ENCODE peak calls at places on chromosomes 7 and 10, in five cellular contexts. One of them, this sample, is unnamed. For H3K9me3, the result is how much of the 10 kb centered on the place peaks cover.

GRCh38 chr7:131424219-131424822 is 96.6 kb downstream of the MKLN1 start:
- DNase-seq in ascending aorta: no peak
- DNase-seq in CD4-positive, alpha-beta T cell: no peak
- DNase-seq in body of pancreas: no peak
- DNase-seq in cardiac muscle cell: peak
- DNase-seq in this sample: no peak

GRCh38 chr7:11633325-11633724 is 198.7 kb downstream of the THSD7A start:
- DNase-seq in ascending aorta: no peak
- DNase-seq in CD4-positive, alpha-beta T cell: no peak
- DNase-seq in body of pancreas: no peak
- DNase-seq in cardiac muscle cell: no peak
- DNase-seq in this sample: no peak

GRCh38 chr10:118917701-118918100 is 111.8 kb upstream of the NANOS1 start:
- DNase-seq in ascending aorta: no peak
- DNase-seq in CD4-positive, alpha-beta T cell: no peak
- DNase-seq in body of pancreas: no peak
- DNase-seq in cardiac muscle cell: no peak
- DNase-seq in this sample: no peak

GRCh38 chr7:20153999-20154398 is 63.2 kb downstream of the MACC1 start:
- DNase-seq in ascending aorta: no peak
- DNase-seq in CD4-positive, alpha-beta T cell: no peak
- DNase-seq in body of pancreas: no peak
- DNase-seq in cardiac muscle cell: no peak
- DNase-seq in this sample: no peak

GRCh38 chr7:2794836-2795636 is 49.1 kb downstream of the GNA12 start:
- DNase-seq in ascending aorta: no peak
- DNase-seq in CD4-positive, alpha-beta T cell: no peak
- DNase-seq in body of pancreas: no peak
- DNase-seq in cardiac muscle cell: no peak
- DNase-seq in this sample: peak

GRCh38 chr7:73828107-73828803 is 2.5 kb upstream of the CLDN4 start:
- DNase-seq in ascending aorta: no peak
- DNase-seq in CD4-positive, alpha-beta T cell: no peak
- DNase-seq in body of pancreas: no peak
- DNase-seq in cardiac muscle cell: peak
- DNase-seq in this sample: peak

GRCh38 chr10:98331888-98332287 is 63.9 kb upstream of the LOXL4 start:
- DNase-seq in ascending aorta: no peak
- DNase-seq in CD4-positive, alpha-beta T cell: no peak
- DNase-seq in body of pancreas: no peak
- DNase-seq in cardiac muscle cell: no peak
- DNase-seq in this sample: no peak

GRCh38 chr7:70347880-70348279 is 749.6 kb downstream of the AUTS2 start:
- DNase-seq in ascending aorta: no peak
- DNase-seq in CD4-positive, alpha-beta T cell: no peak
- DNase-seq in body of pancreas: no peak
- DNase-seq in cardiac muscle cell: no peak
- DNase-seq in this sample: no peak

GRCh38 chr10:12483996-12484944 is 134.9 kb downstream of the CAMK1D start:
- DNase-seq in ascending aorta: no peak
- DNase-seq in CD4-positive, alpha-beta T cell: no peak
- DNase-seq in body of pancreas: no peak
- DNase-seq in cardiac muscle cell: no peak
- DNase-seq in this sample: no peak

GRCh38 chr10:86611386-86611785 is 43.0 kb upstream of the OPN4 start:
- DNase-seq in ascending aorta: no peak
- DNase-seq in CD4-positive, alpha-beta T cell: no peak
- DNase-seq in body of pancreas: no peak
- DNase-seq in cardiac muscle cell: no peak
- DNase-seq in this sample: no peak

GRCh38 chr10:78350286-78350685 is 316.6 kb downstream of the RPS24 start:
- DNase-seq in ascending aorta: no peak
- DNase-seq in CD4-positive, alpha-beta T cell: no peak
- DNase-seq in body of pancreas: peak
- DNase-seq in cardiac muscle cell: no peak
- DNase-seq in this sample: no peak

GRCh38 chr10:71241899-71242620 is 29.7 kb downstream of the UNC5B start:
- DNase-seq in ascending aorta: no peak
- DNase-seq in CD4-positive, alpha-beta T cell: no peak
- DNase-seq in body of pancreas: no peak
- DNase-seq in cardiac muscle cell: peak
- DNase-seq in this sample: no peak

GRCh38 chr7:140829720-140830119 is 95.0 kb downstream of the BRAF start:
- DNase-seq in ascending aorta: no peak
- DNase-seq in CD4-positive, alpha-beta T cell: no peak
- DNase-seq in body of pancreas: no peak
- DNase-seq in cardiac muscle cell: no peak
- DNase-seq in this sample: no peak

GRCh38 chr10:124511205-124512039 is 49.8 kb downstream of the LHPP start:
- DNase-seq in ascending aorta: no peak
- DNase-seq in CD4-positive, alpha-beta T cell: no peak
- DNase-seq in body of pancreas: no peak
- DNase-seq in cardiac muscle cell: no peak
- DNase-seq in this sample: no peak

GRCh38 chr10:12482586-12482985 is 133.2 kb downstream of the CAMK1D start:
- DNase-seq in ascending aorta: no peak
- DNase-seq in CD4-positive, alpha-beta T cell: no peak
- DNase-seq in body of pancreas: no peak
- DNase-seq in cardiac muscle cell: no peak
- DNase-seq in this sample: no peak

GRCh38 chr10:22615819-22616499 is 98.4 kb downstream of the PIP4K2A start:
- DNase-seq in ascending aorta: no peak
- DNase-seq in CD4-positive, alpha-beta T cell: no peak
- DNase-seq in body of pancreas: peak
- DNase-seq in cardiac muscle cell: peak
- DNase-seq in this sample: no peak

GRCh38 chr7:143048827-143049226 is 3.3 kb upstream of the OR6V1 start:
- DNase-seq in ascending aorta: no peak
- DNase-seq in CD4-positive, alpha-beta T cell: no peak
- DNase-seq in body of pancreas: no peak
- DNase-seq in cardiac muscle cell: no peak
- DNase-seq in this sample: no peak

GRCh38 chr10:96743988-96744585 is 23.8 kb upstream of the PIK3AP1 start:
- DNase-seq in ascending aorta: no peak
- DNase-seq in CD4-positive, alpha-beta T cell: no peak
- DNase-seq in body of pancreas: no peak
- DNase-seq in cardiac muscle cell: no peak
- DNase-seq in this sample: no peak

GRCh38 chr7:19146699-19147098 is 1.5 kb upstream of the FERD3L start:
- DNase-seq in ascending aorta: no peak
- DNase-seq in CD4-positive, alpha-beta T cell: no peak
- DNase-seq in body of pancreas: no peak
- DNase-seq in cardiac muscle cell: peak
- DNase-seq in this sample: no peak

GRCh38 chr10:24552346-24553016 is 171.2 kb downstream of the ARHGAP21 start:
- DNase-seq in ascending aorta: no peak
- DNase-seq in CD4-positive, alpha-beta T cell: no peak
- DNase-seq in body of pancreas: peak
- DNase-seq in cardiac muscle cell: no peak
- DNase-seq in this sample: peak

GRCh38 chr10:125707852-125708468 is 11.5 kb upstream of the EDRF1 start:
- DNase-seq in ascending aorta: no peak
- DNase-seq in CD4-positive, alpha-beta T cell: no peak
- DNase-seq in body of pancreas: no peak
- DNase-seq in cardiac muscle cell: peak
- DNase-seq in this sample: no peak

GRCh38 chr10:112565434-112566053 is 118.5 kb downstream of the VTI1A start:
- DNase-seq in ascending aorta: no peak
- DNase-seq in CD4-positive, alpha-beta T cell: no peak
- DNase-seq in body of pancreas: peak
- DNase-seq in cardiac muscle cell: peak
- DNase-seq in this sample: peak

GRCh38 chr7:89023146-89023545 is 227.6 kb upstream of the TEX47 start:
- DNase-seq in ascending aorta: no peak
- DNase-seq in CD4-positive, alpha-beta T cell: no peak
- DNase-seq in body of pancreas: no peak
- DNase-seq in cardiac muscle cell: no peak
- DNase-seq in this sample: no peak

GRCh38 chr7:159012353-159013069 is 132.2 kb downstream of the VIPR2 start:
- DNase-seq in ascending aorta: peak
- DNase-seq in CD4-positive, alpha-beta T cell: no peak
- DNase-seq in body of pancreas: peak
- DNase-seq in cardiac muscle cell: no peak
- DNase-seq in this sample: peak

GRCh38 chr10:27911006-27911405 is 87.9 kb downstream of the ODAD2 start:
- DNase-seq in ascending aorta: no peak
- DNase-seq in CD4-positive, alpha-beta T cell: no peak
- DNase-seq in body of pancreas: no peak
- DNase-seq in cardiac muscle cell: no peak
- DNase-seq in this sample: no peak

GRCh38 chr7:4754433-4755010 is 20.9 kb upstream of the AP5Z1 start:
- DNase-seq in ascending aorta: no peak
- DNase-seq in CD4-positive, alpha-beta T cell: no peak
- DNase-seq in body of pancreas: no peak
- DNase-seq in cardiac muscle cell: no peak
- DNase-seq in this sample: no peak

GRCh38 chr7:158106272-158106671 is 481.4 kb downstream of the PTPRN2 start:
- DNase-seq in ascending aorta: no peak
- DNase-seq in CD4-positive, alpha-beta T cell: no peak
- DNase-seq in body of pancreas: no peak
- DNase-seq in cardiac muscle cell: no peak
- DNase-seq in this sample: no peak

GRCh38 chr10:37643187-37643586 is 214.2 kb downstream of the ZNF248 start:
- DNase-seq in ascending aorta: no peak
- DNase-seq in CD4-positive, alpha-beta T cell: no peak
- DNase-seq in body of pancreas: no peak
- DNase-seq in cardiac muscle cell: no peak
- DNase-seq in this sample: no peak
- H3K9me3 ChIP-seq in ascending aorta: under half
- H3K9me3 ChIP-seq in CD4-positive, alpha-beta T cell: under half
- H3K9me3 ChIP-seq in body of pancreas: under half
- H3K9me3 ChIP-seq in cardiac muscle cell: under half
- H3K9me3 ChIP-seq in this sample: under half

DNA sequence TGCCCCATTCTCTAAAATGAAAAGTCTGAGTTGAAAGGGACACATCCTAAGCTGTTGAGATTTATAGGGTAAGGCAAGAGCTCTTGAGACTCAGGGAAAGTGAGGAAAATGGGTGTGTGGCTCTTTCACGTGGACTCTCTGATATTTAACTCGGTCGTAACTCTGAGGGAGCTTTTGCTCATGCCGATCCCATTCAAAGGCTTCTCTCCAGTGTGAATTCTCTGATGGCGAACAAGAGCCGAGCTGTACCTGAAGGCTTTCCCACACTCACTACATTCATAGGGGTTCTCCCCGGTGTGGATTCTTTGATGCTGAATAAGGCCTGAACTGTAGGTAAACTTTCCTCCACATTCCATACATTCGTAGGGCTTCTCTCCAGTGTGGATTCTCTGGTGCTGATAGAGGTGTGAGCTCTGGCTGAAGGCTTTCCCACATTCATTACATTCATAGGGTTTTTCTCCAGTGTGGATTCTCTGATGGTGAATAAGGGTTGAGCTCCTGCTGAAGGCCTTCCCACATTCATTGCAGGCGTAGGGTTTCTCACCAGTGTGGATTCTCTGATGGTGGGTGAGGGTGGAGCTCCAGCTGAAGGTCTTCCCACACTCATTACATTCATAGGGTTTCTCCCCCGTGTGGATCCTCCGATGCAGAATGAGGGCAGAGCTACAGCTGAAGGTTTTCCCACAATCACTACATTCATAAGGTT is 10.4 kb downstream of the ZNF3 start:
- DNase-seq in ascending aorta: no peak
- DNase-seq in CD4-positive, alpha-beta T cell: no peak
- DNase-seq in body of pancreas: no peak
- DNase-seq in cardiac muscle cell: no peak
- DNase-seq in this sample: no peak
- H3K9me3 ChIP-seq in ascending aorta: under half
- H3K9me3 ChIP-seq in CD4-positive, alpha-beta T cell: under half
- H3K9me3 ChIP-seq in body of pancreas: under half
- H3K9me3 ChIP-seq in cardiac muscle cell: under half
- H3K9me3 ChIP-seq in this sample: under half

GRCh38 chr10:129849853-129850252 is 114.2 kb downstream of the EBF3 start:
- DNase-seq in ascending aorta: no peak
- DNase-seq in CD4-positive, alpha-beta T cell: no peak
- DNase-seq in body of pancreas: no peak
- DNase-seq in cardiac muscle cell: no peak
- DNase-seq in this sample: no peak

GRCh38 chr10:129848571-129849451 is 115.3 kb downstream of the EBF3 start:
- DNase-seq in ascending aorta: no peak
- DNase-seq in CD4-positive, alpha-beta T cell: no peak
- DNase-seq in body of pancreas: no peak
- DNase-seq in cardiac muscle cell: no peak
- DNase-seq in this sample: no peak

GRCh38 chr10:129846991-129847391 is 117.1 kb downstream of the EBF3 start:
- DNase-seq in ascending aorta: no peak
- DNase-seq in CD4-positive, alpha-beta T cell: no peak
- DNase-seq in body of pancreas: no peak
- DNase-seq in cardiac muscle cell: no peak
- DNase-seq in this sample: no peak

GRCh38 chr10:129849452-129849750 is 114.7 kb downstream of the EBF3 start:
- DNase-seq in ascending aorta: no peak
- DNase-seq in CD4-positive, alpha-beta T cell: no peak
- DNase-seq in body of pancreas: no peak
- DNase-seq in cardiac muscle cell: no peak
- DNase-seq in this sample: no peak

DNA sequence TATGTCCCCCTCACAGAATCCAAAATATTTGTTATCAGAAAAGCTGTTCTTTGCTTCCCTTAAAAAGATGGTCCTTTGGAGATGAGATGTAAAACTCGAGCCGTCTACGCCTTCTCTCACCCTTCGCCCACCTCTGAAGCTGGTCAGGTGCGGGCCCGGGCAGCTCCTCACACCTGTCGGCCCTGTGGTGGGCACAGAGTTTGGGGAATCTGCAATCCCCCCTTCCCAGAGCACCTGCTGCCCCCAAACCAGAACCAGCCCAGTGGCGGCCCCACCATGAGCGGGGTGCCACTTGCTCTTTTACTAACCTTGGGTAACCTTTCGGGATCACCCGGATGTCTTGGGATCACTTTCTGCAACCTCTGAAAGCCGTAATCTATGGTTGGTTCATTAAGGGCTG is 116.0 kb downstream of the EBF3 start:
- DNase-seq in ascending aorta: no peak
- DNase-seq in CD4-positive, alpha-beta T cell: no peak
- DNase-seq in body of pancreas: no peak
- DNase-seq in cardiac muscle cell: no peak
- DNase-seq in this sample: no peak
- H3K9me3 ChIP-seq in ascending aorta: under half
- H3K9me3 ChIP-seq in CD4-positive, alpha-beta T cell: under half
- H3K9me3 ChIP-seq in body of pancreas: under half
- H3K9me3 ChIP-seq in cardiac muscle cell: under half
- H3K9me3 ChIP-seq in this sample: under half

GRCh38 chr10:21214329-21214728 is 311.2 kb downstream of the SKIDA1 start:
- DNase-seq in ascending aorta: no peak
- DNase-seq in CD4-positive, alpha-beta T cell: no peak
- DNase-seq in body of pancreas: no peak
- DNase-seq in cardiac muscle cell: no peak
- DNase-seq in this sample: no peak

GRCh38 chr10:21217107-21217506 is 308.4 kb downstream of the SKIDA1 start:
- DNase-seq in ascending aorta: no peak
- DNase-seq in CD4-positive, alpha-beta T cell: no peak
- DNase-seq in body of pancreas: no peak
- DNase-seq in cardiac muscle cell: peak
- DNase-seq in this sample: peak

GRCh38 chr10:21212912-21213311 is 312.6 kb downstream of the SKIDA1 start:
- DNase-seq in ascending aorta: no peak
- DNase-seq in CD4-positive, alpha-beta T cell: no peak
- DNase-seq in body of pancreas: no peak
- DNase-seq in cardiac muscle cell: no peak
- DNase-seq in this sample: no peak

GRCh38 chr10:21212275-21212674 is 313.2 kb downstream of the SKIDA1 start:
- DNase-seq in ascending aorta: no peak
- DNase-seq in CD4-positive, alpha-beta T cell: no peak
- DNase-seq in body of pancreas: no peak
- DNase-seq in cardiac muscle cell: no peak
- DNase-seq in this sample: no peak

GRCh38 chr10:21217748-21218367 is 307.6 kb downstream of the SKIDA1 start:
- DNase-seq in ascending aorta: no peak
- DNase-seq in CD4-positive, alpha-beta T cell: no peak
- DNase-seq in body of pancreas: no peak
- DNase-seq in cardiac muscle cell: no peak
- DNase-seq in this sample: no peak
- H3K9me3 ChIP-seq in ascending aorta: under half
- H3K9me3 ChIP-seq in CD4-positive, alpha-beta T cell: under half
- H3K9me3 ChIP-seq in body of pancreas: under half
- H3K9me3 ChIP-seq in cardiac muscle cell: under half
- H3K9me3 ChIP-seq in this sample: under half

This sample was measured in prostate gland.